ENCODE peak calls at places on chromosome 18, in nine cellular contexts. One of them, this sample, is unnamed.

GRCh38 chr18:11660691-11661090 is 28.4 kb upstream of the GNAL start:
- DNase-seq in IMR-90: no peak
- DNase-seq in GM20000: no peak
- DNase-seq in cardiac fibroblast: no peak
- DNase-seq in WERI-Rb-1: no peak
- DNase-seq in left ventricle myocardium inferior: no peak
- DNase-seq in retinal pigment epithelial cell: no peak
- DNase-seq in transverse colon: no peak
- DNase-seq in upper lobe of right lung: no peak
- DNase-seq in this sample: no peak

GRCh38 chr18:79476918-79477685 is 81.4 kb downstream of the NFATC1 start:
- DNase-seq in IMR-90: no peak
- DNase-seq in GM20000: no peak
- DNase-seq in cardiac fibroblast: no peak
- DNase-seq in WERI-Rb-1: no peak
- DNase-seq in left ventricle myocardium inferior: peak; percentile 8
- DNase-seq in retinal pigment epithelial cell: no peak
- DNase-seq in transverse colon: no peak
- DNase-seq in upper lobe of right lung: peak; percentile 32
- DNase-seq in this sample: no peak

GRCh38 chr18:3463052-3463451 is 13.1 kb downstream of the TGIF1 start:
- DNase-seq in IMR-90: peak; percentile 56
- DNase-seq in GM20000: no peak
- DNase-seq in cardiac fibroblast: peak; percentile 54
- DNase-seq in WERI-Rb-1: no peak
- DNase-seq in left ventricle myocardium inferior: no peak
- DNase-seq in retinal pigment epithelial cell: no peak
- DNase-seq in transverse colon: no peak
- DNase-seq in upper lobe of right lung: no peak
- DNase-seq in this sample: no peak

GRCh38 chr18:76720683-76721082 is 101.7 kb upstream of the ZNF236 start:
- DNase-seq in IMR-90: no peak
- DNase-seq in GM20000: no peak
- DNase-seq in cardiac fibroblast: peak; percentile 25
- DNase-seq in WERI-Rb-1: no peak
- DNase-seq in left ventricle myocardium inferior: no peak
- DNase-seq in retinal pigment epithelial cell: no peak
- DNase-seq in transverse colon: no peak
- DNase-seq in upper lobe of right lung: no peak
- DNase-seq in this sample: no peak

GRCh38 chr18:74724186-74724585 is 126.5 kb downstream of the ZNF407 start:
- DNase-seq in IMR-90: peak; percentile 73
- DNase-seq in GM20000: no peak
- DNase-seq in cardiac fibroblast: peak; percentile 78
- DNase-seq in WERI-Rb-1: no peak
- DNase-seq in left ventricle myocardium inferior: no peak
- DNase-seq in retinal pigment epithelial cell: no peak
- DNase-seq in transverse colon: no peak
- DNase-seq in upper lobe of right lung: no peak
- DNase-seq in this sample: no peak

GRCh38 chr18:50507120-50507590 is 52.7 kb upstream of the MAPK4 start:
- DNase-seq in IMR-90: no peak
- DNase-seq in GM20000: peak; percentile 29
- DNase-seq in cardiac fibroblast: peak; percentile 19
- DNase-seq in WERI-Rb-1: peak; percentile 79
- DNase-seq in left ventricle myocardium inferior: peak; percentile 31
- DNase-seq in retinal pigment epithelial cell: peak; percentile 2
- DNase-seq in transverse colon: peak; percentile 46
- DNase-seq in upper lobe of right lung: no peak
- DNase-seq in this sample: no peak

GRCh38 chr18:3179430-3180089 is 40.2 kb downstream of the MYOM1 start:
- DNase-seq in IMR-90: no peak
- DNase-seq in GM20000: peak; percentile 43
- DNase-seq in cardiac fibroblast: no peak
- DNase-seq in WERI-Rb-1: no peak
- DNase-seq in left ventricle myocardium inferior: no peak
- DNase-seq in retinal pigment epithelial cell: no peak
- DNase-seq in transverse colon: no peak
- DNase-seq in upper lobe of right lung: no peak
- DNase-seq in this sample: no peak

GRCh38 chr18:24771300-24771699 is 310.9 kb downstream of the HRH4 start:
- DNase-seq in IMR-90: peak; percentile 54
- DNase-seq in GM20000: no peak
- DNase-seq in cardiac fibroblast: no peak
- DNase-seq in WERI-Rb-1: no peak
- DNase-seq in left ventricle myocardium inferior: no peak
- DNase-seq in retinal pigment epithelial cell: no peak
- DNase-seq in transverse colon: no peak
- DNase-seq in upper lobe of right lung: no peak
- DNase-seq in this sample: no peak

GRCh38 chr18:2918761-2919550 is 72.2 kb downstream of the EMILIN2 start:
- DNase-seq in IMR-90: no peak
- DNase-seq in GM20000: no peak
- DNase-seq in cardiac fibroblast: no peak
- DNase-seq in WERI-Rb-1: no peak
- DNase-seq in left ventricle myocardium inferior: no peak
- DNase-seq in retinal pigment epithelial cell: no peak
- DNase-seq in transverse colon: no peak
- DNase-seq in upper lobe of right lung: no peak
- DNase-seq in this sample: no peak

GRCh38 chr18:50218432-50219197 is 23.7 kb upstream of the MYO5B start:
- DNase-seq in IMR-90: peak; percentile 14
- DNase-seq in GM20000: peak; percentile 62
- DNase-seq in cardiac fibroblast: peak; percentile 54
- DNase-seq in WERI-Rb-1: peak; percentile 79
- DNase-seq in left ventricle myocardium inferior: no peak
- DNase-seq in retinal pigment epithelial cell: no peak
- DNase-seq in transverse colon: peak; percentile 56
- DNase-seq in upper lobe of right lung: no peak
- DNase-seq in this sample: peak; percentile 33

GRCh38 chr18:56233595-56233994 is 404.8 kb downstream of the TXNL1 start:
- DNase-seq in IMR-90: peak; percentile 92
- DNase-seq in GM20000: no peak
- DNase-seq in cardiac fibroblast: peak; percentile 91
- DNase-seq in WERI-Rb-1: no peak
- DNase-seq in left ventricle myocardium inferior: no peak
- DNase-seq in retinal pigment epithelial cell: no peak
- DNase-seq in transverse colon: no peak
- DNase-seq in upper lobe of right lung: no peak
- DNase-seq in this sample: no peak

GRCh38 chr18:35513181-35513932 is 15.6 kb upstream of the INO80C start:
- DNase-seq in IMR-90: peak; percentile 54
- DNase-seq in GM20000: no peak
- DNase-seq in cardiac fibroblast: peak; percentile 88
- DNase-seq in WERI-Rb-1: no peak
- DNase-seq in left ventricle myocardium inferior: peak; percentile 32
- DNase-seq in retinal pigment epithelial cell: no peak
- DNase-seq in transverse colon: peak; percentile 20
- DNase-seq in upper lobe of right lung: peak; percentile 69
- DNase-seq in this sample: peak; percentile 54

GRCh38 chr18:42412281-42412680 is 457.2 kb downstream of the PIK3C3 start:
- DNase-seq in IMR-90: no peak
- DNase-seq in GM20000: no peak
- DNase-seq in cardiac fibroblast: peak; percentile 42
- DNase-seq in WERI-Rb-1: no peak
- DNase-seq in left ventricle myocardium inferior: no peak
- DNase-seq in retinal pigment epithelial cell: no peak
- DNase-seq in transverse colon: no peak
- DNase-seq in upper lobe of right lung: no peak
- DNase-seq in this sample: no peak

GRCh38 chr18:2657043-2657512 is 1.6 kb downstream of the SMCHD1 start:
- DNase-seq in IMR-90: no peak
- DNase-seq in GM20000: no peak
- DNase-seq in cardiac fibroblast: peak; percentile 17
- DNase-seq in WERI-Rb-1: no peak
- DNase-seq in left ventricle myocardium inferior: no peak
- DNase-seq in retinal pigment epithelial cell: no peak
- DNase-seq in transverse colon: no peak
- DNase-seq in upper lobe of right lung: no peak
- DNase-seq in this sample: no peak

GRCh38 chr18:36297419-36298112 is at the start of gene FHOD3:
- DNase-seq in IMR-90: peak; percentile 49
- DNase-seq in GM20000: peak; percentile 88
- DNase-seq in cardiac fibroblast: peak; percentile 55
- DNase-seq in WERI-Rb-1: peak; percentile 78
- DNase-seq in left ventricle myocardium inferior: peak; percentile 69
- DNase-seq in retinal pigment epithelial cell: no peak
- DNase-seq in transverse colon: peak; percentile 48
- DNase-seq in upper lobe of right lung: peak; percentile 76
- DNase-seq in this sample: no peak

GRCh38 chr18:12307871-12308385 is at the start of gene TUBB6:
- DNase-seq in IMR-90: peak; percentile 81
- DNase-seq in GM20000: peak; percentile 97
- DNase-seq in cardiac fibroblast: peak; percentile 82
- DNase-seq in WERI-Rb-1: peak; percentile 64
- DNase-seq in left ventricle myocardium inferior: peak; percentile 79
- DNase-seq in retinal pigment epithelial cell: no peak
- DNase-seq in transverse colon: peak; percentile 64
- DNase-seq in upper lobe of right lung: peak; percentile 88
- DNase-seq in this sample: no peak

GRCh38 chr18:9792565-9793226 is 84.6 kb downstream of the RAB31 start:
- DNase-seq in IMR-90: no peak
- DNase-seq in GM20000: peak; percentile 20
- DNase-seq in cardiac fibroblast: no peak
- DNase-seq in WERI-Rb-1: peak; percentile 52
- DNase-seq in left ventricle myocardium inferior: no peak
- DNase-seq in retinal pigment epithelial cell: no peak
- DNase-seq in transverse colon: no peak
- DNase-seq in upper lobe of right lung: no peak
- DNase-seq in this sample: no peak
- TF ChIP-seq CTCF in IMR-90: peak; percentile 42
- TF ChIP-seq CTCF in GM20000: peak; percentile 55
- TF ChIP-seq CTCF in cardiac fibroblast: peak; percentile 59
- TF ChIP-seq CTCF in WERI-Rb-1: peak; percentile 88
- TF ChIP-seq CTCF in left ventricle myocardium inferior: peak; percentile 50
- TF ChIP-seq CTCF in retinal pigment epithelial cell: peak; percentile 63
- TF ChIP-seq CTCF in transverse colon: no peak
- TF ChIP-seq CTCF in upper lobe of right lung: peak; percentile 50
- TF ChIP-seq CTCF in this sample: peak; percentile 92

GRCh38 chr18:9661564-9661963 is 46.5 kb upstream of the RAB31 start:
- DNase-seq in IMR-90: peak; percentile 40
- DNase-seq in GM20000: no peak
- DNase-seq in cardiac fibroblast: peak; percentile 33
- DNase-seq in WERI-Rb-1: no peak
- DNase-seq in left ventricle myocardium inferior: no peak
- DNase-seq in retinal pigment epithelial cell: no peak
- DNase-seq in transverse colon: no peak
- DNase-seq in upper lobe of right lung: no peak
- DNase-seq in this sample: no peak
- TF ChIP-seq CTCF in IMR-90: peak; percentile 52
- TF ChIP-seq CTCF in GM20000: no peak
- TF ChIP-seq CTCF in cardiac fibroblast: peak; percentile 34
- TF ChIP-seq CTCF in WERI-Rb-1: peak; percentile 27
- TF ChIP-seq CTCF in left ventricle myocardium inferior: peak; percentile 24
- TF ChIP-seq CTCF in retinal pigment epithelial cell: no peak
- TF ChIP-seq CTCF in transverse colon: no peak
- TF ChIP-seq CTCF in upper lobe of right lung: no peak
- TF ChIP-seq CTCF in this sample: peak; percentile 14

GRCh38 chr18:55002261-55002660 is 43.0 kb upstream of the CCDC68 start:
- DNase-seq in IMR-90: no peak
- DNase-seq in GM20000: no peak
- DNase-seq in cardiac fibroblast: no peak
- DNase-seq in WERI-Rb-1: no peak
- DNase-seq in left ventricle myocardium inferior: no peak
- DNase-seq in retinal pigment epithelial cell: no peak
- DNase-seq in transverse colon: no peak
- DNase-seq in upper lobe of right lung: no peak
- DNase-seq in this sample: no peak

GRCh38 chr18:55003695-55004094 is 44.4 kb upstream of the CCDC68 start:
- DNase-seq in IMR-90: no peak
- DNase-seq in GM20000: no peak
- DNase-seq in cardiac fibroblast: no peak
- DNase-seq in WERI-Rb-1: no peak
- DNase-seq in left ventricle myocardium inferior: no peak
- DNase-seq in retinal pigment epithelial cell: no peak
- DNase-seq in transverse colon: no peak
- DNase-seq in upper lobe of right lung: no peak
- DNase-seq in this sample: no peak

GRCh38 chr18:54999016-54999415 is 39.8 kb upstream of the CCDC68 start:
- DNase-seq in IMR-90: no peak
- DNase-seq in GM20000: no peak
- DNase-seq in cardiac fibroblast: no peak
- DNase-seq in WERI-Rb-1: no peak
- DNase-seq in left ventricle myocardium inferior: no peak
- DNase-seq in retinal pigment epithelial cell: no peak
- DNase-seq in transverse colon: no peak
- DNase-seq in upper lobe of right lung: no peak
- DNase-seq in this sample: no peak

GRCh38 chr18:55001625-55002024 is 42.4 kb upstream of the CCDC68 start:
- DNase-seq in IMR-90: no peak
- DNase-seq in GM20000: no peak
- DNase-seq in cardiac fibroblast: no peak
- DNase-seq in WERI-Rb-1: no peak
- DNase-seq in left ventricle myocardium inferior: no peak
- DNase-seq in retinal pigment epithelial cell: no peak
- DNase-seq in transverse colon: no peak
- DNase-seq in upper lobe of right lung: no peak
- DNase-seq in this sample: no peak

DNA sequence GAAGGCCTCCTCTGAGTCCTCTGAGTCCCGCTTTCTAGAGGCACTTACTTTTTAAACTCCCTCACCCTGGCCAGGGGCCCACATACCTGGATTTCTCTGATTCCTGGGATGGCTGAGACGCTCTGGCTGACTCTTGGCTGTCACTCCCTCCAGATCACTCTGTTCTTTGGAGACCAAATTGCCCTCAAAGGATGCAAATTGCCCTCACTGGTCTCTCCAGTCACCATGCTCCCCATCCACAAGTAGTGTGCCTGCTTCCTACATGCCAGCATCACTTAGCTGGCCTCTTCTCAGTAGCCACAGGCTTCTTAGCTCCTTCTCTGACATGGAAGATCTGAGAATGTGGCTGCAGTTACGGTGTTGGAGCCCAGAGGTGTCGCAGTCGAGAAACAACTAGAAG is 41.3 kb upstream of the CCDC68 start:
- DNase-seq in IMR-90: no peak
- DNase-seq in GM20000: no peak
- DNase-seq in cardiac fibroblast: no peak
- DNase-seq in WERI-Rb-1: no peak
- DNase-seq in left ventricle myocardium inferior: no peak
- DNase-seq in retinal pigment epithelial cell: no peak
- DNase-seq in transverse colon: no peak
- DNase-seq in upper lobe of right lung: no peak
- DNase-seq in this sample: no peak
- TF ChIP-seq CTCF in IMR-90: no peak
- TF ChIP-seq CTCF in GM20000: no peak
- TF ChIP-seq CTCF in cardiac fibroblast: no peak
- TF ChIP-seq CTCF in WERI-Rb-1: no peak
- TF ChIP-seq CTCF in left ventricle myocardium inferior: no peak
- TF ChIP-seq CTCF in retinal pigment epithelial cell: no peak
- TF ChIP-seq CTCF in transverse colon: no peak
- TF ChIP-seq CTCF in upper lobe of right lung: no peak
- TF ChIP-seq CTCF in this sample: no peak

DNA sequence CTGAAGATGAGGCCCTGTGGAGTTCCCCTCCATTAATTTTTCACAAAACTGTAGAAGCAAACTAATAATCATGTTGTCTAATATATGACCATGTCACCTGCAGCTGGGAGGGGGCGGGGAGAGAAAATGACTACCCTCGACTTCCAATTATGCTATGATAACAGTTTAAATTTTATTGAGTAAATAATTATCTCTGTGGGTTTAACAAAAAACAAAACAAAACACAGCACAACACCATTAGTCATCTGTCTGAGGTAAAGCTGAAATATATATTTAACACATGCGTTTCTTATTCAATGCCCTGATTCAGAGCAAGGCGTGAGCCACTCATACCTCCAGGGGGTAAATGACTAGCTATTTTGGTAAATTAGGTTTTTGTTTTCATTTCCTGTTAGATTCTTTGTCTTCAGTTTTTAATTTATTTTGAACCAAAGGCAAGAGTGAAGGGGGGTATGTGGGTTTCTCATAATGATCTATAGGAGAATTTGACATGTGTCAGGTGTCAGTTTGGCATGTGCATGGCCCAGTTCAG is 77.4 kb upstream of the ZCCHC2 start:
- DNase-seq in IMR-90: no peak
- DNase-seq in GM20000: no peak
- DNase-seq in cardiac fibroblast: no peak
- DNase-seq in WERI-Rb-1: no peak
- DNase-seq in left ventricle myocardium inferior: no peak
- DNase-seq in retinal pigment epithelial cell: no peak
- DNase-seq in transverse colon: no peak
- DNase-seq in upper lobe of right lung: no peak
- DNase-seq in this sample: no peak
- TF ChIP-seq CTCF in IMR-90: no peak
- TF ChIP-seq CTCF in GM20000: no peak
- TF ChIP-seq CTCF in cardiac fibroblast: no peak
- TF ChIP-seq CTCF in WERI-Rb-1: no peak
- TF ChIP-seq CTCF in left ventricle myocardium inferior: no peak
- TF ChIP-seq CTCF in retinal pigment epithelial cell: no peak
- TF ChIP-seq CTCF in transverse colon: no peak
- TF ChIP-seq CTCF in upper lobe of right lung: no peak
- TF ChIP-seq CTCF in this sample: no peak

This sample was measured in HCT116.